ENCODE peak calls at places on chromosomes 1 and 21, in nine cellular contexts. H is CD8-positive, alpha-beta memory T cell; Z is right cardiac atrium; L is suprapubic skin; T is Panc1; I is fibroblast of lung; V is psoas muscle; U is transverse colon; R is K562. K is an unnamed sample. For H3K27me3, the result is how much of the 10 kb centered on the place peaks cover.

GRCh38 chr1:157770442-157771043 is 6.4 kb downstream of the FCRL2 start:
- DNase-seq in Z (no peak), V (no peak), U (no peak), L (no peak), R (peak), T (no peak), H (no peak), I (no peak), K (no peak)

GRCh38 chr1:177315270-177315669 is 144.5 kb downstream of the BRINP2 start:
- DNase-seq in V (no peak), L (no peak), R (no peak), H (no peak), U (no peak), T (no peak), Z (no peak), I (peak), K (no peak)

GRCh38 chr1:98496246-98496995 is 165.1 kb upstream of the SNX7 start:
- DNase-seq in R (no peak), H (no peak), I (peak), U (no peak), V (no peak), L (no peak), Z (no peak), T (no peak), K (no peak)

GRCh38 chr21:38351961-38352521 is 95.2 kb downstream of the KCNJ15 start:
- DNase-seq in L (no peak), I (peak), Z (no peak), V (no peak), U (no peak), H (no peak), T (no peak), R (no peak), K (no peak)

GRCh38 chr1:3319874-3320245 is 134.6 kb upstream of the ARHGEF16 start:
- DNase-seq in T (peak), Z (peak), V (no peak), U (peak), H (no peak), R (peak), I (peak), L (no peak), K (no peak)

GRCh38 chr1:150322310-150322709 is 977 bp downstream of the PRPF3 start:
- DNase-seq in H (no peak), V (no peak), I (no peak), U (no peak), Z (no peak), R (no peak), T (no peak), L (no peak), K (no peak)

GRCh38 chr1:21543598-21543997 is 34.4 kb downstream of the ALPL start:
- DNase-seq in R (no peak), V (no peak), U (no peak), H (no peak), I (no peak), Z (no peak), T (no peak), L (no peak), K (no peak)

GRCh38 chr1:240499012-240499411 is 112.9 kb downstream of the GREM2 start:
- DNase-seq in L (no peak), Z (no peak), H (no peak), V (no peak), U (no peak), I (peak), R (no peak), T (no peak), K (no peak)

GRCh38 chr1:172429324-172430127 is 9.0 kb downstream of the C1orf105 start:
- DNase-seq in L (no peak), Z (no peak), H (peak), U (peak), I (peak), T (peak), R (peak), V (no peak), K (no peak)

GRCh38 chr1:190754769-190755168 is 277.1 kb upstream of the BRINP3 start:
- DNase-seq in U (no peak), V (no peak), T (no peak), R (no peak), H (no peak), I (peak), Z (no peak), L (no peak), K (no peak)

GRCh38 chr1:154583691-154584212 is 16.2 kb downstream of the CHRNB2 start:
- DNase-seq in V (no peak), R (no peak), I (peak), H (no peak), T (no peak), Z (no peak), U (no peak), L (no peak), K (no peak)

GRCh38 chr1:2935766-2936390 is 85.4 kb upstream of the ACTRT2 start:
- DNase-seq in U (no peak), V (peak), T (no peak), I (no peak), L (no peak), H (peak), R (no peak), Z (peak), K (no peak)

GRCh38 chr1:21779613-21780521 is 3.1 kb downstream of the USP48 start:
- DNase-seq in T (no peak), L (no peak), H (no peak), I (no peak), V (no peak), R (no peak), Z (no peak), U (no peak), K (no peak)

GRCh38 chr1:229027622-229028182 is 243.2 kb upstream of the RAB4A start:
- DNase-seq in I (no peak), T (no peak), L (no peak), U (peak), R (no peak), H (no peak), V (no peak), Z (no peak), K (no peak)

GRCh38 chr1:228471762-228472398 is 15.3 kb upstream of the RNF187 start:
- DNase-seq in H (no peak), T (no peak), Z (no peak), V (no peak), I (no peak), L (no peak), U (no peak), R (peak), K (no peak)

GRCh38 chr1:151739590-151740355 is 18.5 kb downstream of the RIIAD1 start:
- DNase-seq in T (no peak), V (no peak), H (no peak), L (no peak), Z (no peak), I (no peak), R (no peak), U (peak), K (no peak)

GRCh38 chr21:46099476-46099875 is 1.6 kb downstream of the COL6A2 start:
- DNase-seq in T (no peak), R (no peak), Z (peak), U (peak), V (peak), H (peak), L (peak), I (no peak), K (no peak)

GRCh38 chr1:193260925-193261324 is 74.5 kb upstream of the B3GALT2 start:
- DNase-seq in L (no peak), I (no peak), V (no peak), T (no peak), Z (no peak), U (no peak), R (no peak), H (no peak), K (no peak)

GRCh38 chr1:218665216-218665615 is 320.1 kb downstream of the TGFB2 start:
- DNase-seq in R (no peak), T (no peak), L (no peak), U (no peak), Z (peak), I (peak), H (no peak), V (peak), K (peak)

GRCh38 chr1:116119876-116120275 is 8.7 kb downstream of the MAB21L3 start:
- DNase-seq in I (no peak), Z (no peak), H (no peak), R (no peak), U (no peak), L (no peak), V (no peak), T (no peak), K (no peak)

GRCh38 chr1:30714025-30714424 is 9.4 kb downstream of the MATN1 start:
- DNase-seq in V (peak), U (no peak), L (peak), I (no peak), H (peak), Z (no peak), R (no peak), T (no peak), K (no peak)

GRCh38 chr1:94044290-94044790 is 76.6 kb downstream of the ABCA4 start:
- DNase-seq in V (peak), I (no peak), T (no peak), R (no peak), L (peak), Z (peak), H (no peak), U (peak), K (no peak)

GRCh38 chr1:155186266-155186954 is 12.8 kb downstream of the TRIM46 start:
- DNase-seq in R (no peak), T (no peak), H (peak), V (peak), I (no peak), U (no peak), Z (peak), L (peak), K (no peak)

GRCh38 chr1:162823231-162823630 is 32.7 kb downstream of the HSD17B7 start:
- DNase-seq in T (no peak), V (no peak), L (no peak), Z (no peak), U (no peak), H (no peak), R (no peak), I (no peak), K (no peak)

GRCh38 chr1:81234237-81234636 is 566.5 kb upstream of the ADGRL2 start:
- DNase-seq in I (no peak), H (no peak), Z (no peak), T (no peak), U (no peak), V (no peak), L (no peak), R (no peak), K (no peak)

GRCh38 chr1:185444651-185445050 is 127.6 kb upstream of the IVNS1ABP start:
- DNase-seq in H (no peak), R (no peak), I (no peak), T (no peak), L (no peak), U (no peak), Z (no peak), V (no peak), K (no peak)

GRCh38 chr1:164560076-164560475 is 1.1 kb downstream of the PBX1 start:
- DNase-seq in U (no peak), I (peak), H (no peak), R (no peak), T (no peak), Z (no peak), L (no peak), V (no peak), K (no peak)

GRCh38 chr1:51776408-51776807 is 102.1 kb downstream of the NRDC start:
- DNase-seq in I (no peak), H (no peak), R (no peak), L (no peak), Z (no peak), U (no peak), T (no peak), V (no peak), K (no peak)

GRCh38 chr1:228459091-228459993 is 27.8 kb upstream of the RNF187 start:
- DNase-seq in T (no peak), Z (peak), I (peak), L (peak), V (peak), U (peak), H (peak), R (peak), K (peak)

GRCh38 chr21:46194374-46195334 is 10.4 kb upstream of the SPATC1L start:
- DNase-seq in I (no peak), U (no peak), R (no peak), Z (peak), T (no peak), L (peak), V (no peak), H (peak), K (no peak)

GRCh38 chr1:51344602-51345299 is 14.4 kb upstream of the TTC39A start:
- DNase-seq in L (no peak), V (no peak), H (no peak), T (no peak), Z (peak), I (no peak), U (peak), R (peak), K (no peak)

GRCh38 chr1:51421961-51422360 is 91.6 kb upstream of the TTC39A start:
- DNase-seq in H (no peak), U (no peak), R (peak), L (no peak), I (peak), Z (no peak), T (peak), V (no peak), K (no peak)

GRCh38 chr1:241918879-241919278 is 38.7 kb upstream of the BECN2 start:
- DNase-seq in I (peak), T (no peak), L (no peak), R (no peak), H (no peak), V (peak), Z (no peak), U (no peak), K (no peak)

GRCh38 chr1:155208406-155208655 is 164 bp upstream of the MTX1 start:
- DNase-seq in L (no peak), R (no peak), I (no peak), T (no peak), U (no peak), V (no peak), Z (no peak), H (no peak), K (no peak)

GRCh38 chr21:25490742-25491141 is 116.5 kb downstream of the MRPL39 start:
- DNase-seq in L (no peak), R (no peak), I (no peak), V (no peak), U (no peak), H (no peak), T (no peak), Z (no peak), K (no peak)

GRCh38 chr1:193413376-193413775 is 227.0 kb upstream of the B3GALT2 start:
- DNase-seq in R (no peak), I (no peak), V (no peak), H (no peak), U (no peak), T (no peak), Z (no peak), L (no peak), K (no peak)

GRCh38 chr1:224736619-224737352 is 120.7 kb downstream of the CNIH3 start:
- DNase-seq in U (no peak), H (no peak), V (no peak), I (peak), Z (peak), T (no peak), R (peak), L (peak), K (peak)

GRCh38 chr1:14539953-14540563 is 58.4 kb upstream of the KAZN start:
- DNase-seq in Z (no peak), V (no peak), R (no peak), I (no peak), U (no peak), H (no peak), T (no peak), L (no peak), K (no peak)

GRCh38 chr1:119004129-119004527 is 16.0 kb upstream of the TBX15 start:
- DNase-seq in V (no peak), I (no peak), H (no peak), Z (no peak), U (no peak), L (no peak), R (no peak), T (no peak), K (no peak)

GRCh38 chr1:119000371-119001180 is 12.4 kb upstream of the TBX15 start:
- DNase-seq in L (no peak), H (no peak), R (no peak), I (no peak), U (no peak), T (no peak), V (peak), Z (no peak), K (no peak)

GRCh38 chr1:119003413-119004128 is 15.4 kb upstream of the TBX15 start:
- DNase-seq in H (no peak), U (no peak), V (no peak), T (no peak), L (no peak), Z (no peak), R (no peak), I (no peak), K (no peak)

GRCh38 chr1:118999348-119000071 is 11.4 kb upstream of the TBX15 start:
- DNase-seq in Z (no peak), R (no peak), L (no peak), I (no peak), H (no peak), U (no peak), V (no peak), T (no peak), K (no peak)

GRCh38 chr1:119001181-119002018 is 13.3 kb upstream of the TBX15 start:
- DNase-seq in H (no peak), I (no peak), R (no peak), T (no peak), U (no peak), Z (peak), L (peak), V (peak), K (no peak)
- H3K27me3 ChIP-seq in H (under half), I (half or more), R (half or more), T (under half), U (half or more), Z (under half), L (half or more), V (under half), K (half or more)

DNA sequence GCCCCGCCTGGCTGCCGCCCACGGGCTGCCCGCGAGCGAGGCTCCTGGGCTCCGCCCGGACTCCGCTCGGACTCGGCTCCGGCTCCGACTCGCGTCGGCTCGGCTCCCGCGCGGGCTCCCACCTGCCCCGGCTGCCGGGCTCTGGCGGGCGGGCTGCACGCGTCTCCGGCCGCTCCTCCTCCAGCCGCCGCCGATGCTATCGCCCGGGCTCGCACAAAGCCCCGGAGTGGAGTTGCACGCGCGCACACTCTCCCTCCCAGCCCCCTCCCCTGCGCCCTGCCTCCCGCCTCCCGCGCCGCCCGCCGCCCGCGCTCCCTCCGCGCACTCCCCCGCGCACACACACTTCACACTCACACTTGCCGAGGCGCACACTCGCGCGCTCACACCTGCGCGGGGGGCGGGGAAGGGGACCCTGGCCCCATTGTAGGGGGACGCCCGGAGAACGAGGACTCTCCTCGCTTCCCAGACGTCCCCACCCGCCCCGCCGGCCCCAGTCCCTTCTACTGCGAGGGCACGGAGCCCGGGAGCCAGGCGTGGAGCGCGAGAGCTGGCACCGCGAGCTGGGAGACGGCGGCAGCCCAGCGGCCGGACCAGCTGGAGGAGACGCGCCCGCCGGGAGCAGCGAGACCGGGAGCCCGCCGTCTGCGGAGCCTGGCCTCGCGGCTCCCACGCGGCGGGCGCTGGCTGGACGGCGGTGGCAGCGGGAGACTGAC is at the start of gene GRIK3:
- DNase-seq in H (no peak), T (no peak), V (no peak), Z (no peak), L (no peak), R (peak), I (no peak), U (no peak), K (no peak)
- H3K27me3 ChIP-seq in H (under half), T (under half), V (under half), Z (under half), L (half or more), R (half or more), I (under half), U (half or more), K (under half)

GRCh38 chr21:42744520-42745445 is 91.4 kb downstream of the PDE9A start:
- DNase-seq in Z (no peak), U (no peak), I (no peak), R (no peak), V (no peak), L (no peak), T (no peak), H (no peak), K (no peak)

GRCh38 chr21:42747267-42747701 is 93.9 kb downstream of the PDE9A start:
- DNase-seq in Z (no peak), I (no peak), V (no peak), U (no peak), L (no peak), T (no peak), H (no peak), R (no peak), K (no peak)

GRCh38 chr21:42745511-42746239 is 92.3 kb downstream of the PDE9A start:
- DNase-seq in V (no peak), T (no peak), R (no peak), I (no peak), U (no peak), Z (no peak), L (no peak), H (no peak), K (no peak)

GRCh38 chr21:42746593-42747266 is 93.3 kb downstream of the PDE9A start:
- DNase-seq in T (no peak), V (no peak), H (peak), U (peak), I (no peak), R (no peak), Z (peak), L (no peak), K (no peak)

GRCh38 chr21:42746240-42746592 is 92.8 kb downstream of the PDE9A start:
- DNase-seq in U (no peak), V (no peak), R (no peak), L (no peak), T (no peak), I (no peak), H (no peak), Z (no peak), K (no peak)
- H3K27me3 ChIP-seq in U (under half), V (under half), R (half or more), L (under half), T (under half), I (under half), H (under half), Z (under half), K (under half)

GRCh38 chr1:90834354-90835171 is 117.5 kb upstream of the BARHL2 start:
- DNase-seq in V (no peak), L (no peak), I (peak), Z (no peak), T (no peak), U (no peak), R (no peak), H (no peak), K (no peak)

GRCh38 chr1:90835661-90836344 is 118.7 kb upstream of the BARHL2 start:
- DNase-seq in H (no peak), U (no peak), L (peak), R (no peak), V (peak), Z (peak), I (no peak), T (no peak), K (no peak)

GRCh38 chr1:90833497-90834087 is 116.5 kb upstream of the BARHL2 start:
- DNase-seq in Z (no peak), V (no peak), T (no peak), H (no peak), L (no peak), I (no peak), U (no peak), R (no peak), K (no peak)

GRCh38 chr1:90835172-90835660 is 118.1 kb upstream of the BARHL2 start:
- DNase-seq in U (no peak), L (no peak), Z (no peak), V (no peak), T (no peak), H (no peak), I (no peak), R (no peak), K (no peak)

GRCh38 chr1:90831910-90832309 is 114.8 kb upstream of the BARHL2 start:
- DNase-seq in T (no peak), Z (no peak), V (no peak), L (no peak), I (no peak), U (no peak), R (no peak), H (no peak), K (no peak)
- H3K27me3 ChIP-seq in T (under half), Z (under half), V (under half), L (half or more), I (under half), U (half or more), R (under half), H (half or more), K (under half)

GRCh38 chr1:245500546-245500945 is 345.8 kb downstream of the KIF26B start:
- DNase-seq in H (no peak), Z (no peak), R (no peak), T (no peak), V (no peak), I (peak), U (no peak), L (no peak), K (no peak)

GRCh38 chr1:245501635-245502034 is 346.9 kb downstream of the KIF26B start:
- DNase-seq in T (no peak), H (no peak), V (no peak), L (no peak), Z (no peak), I (no peak), R (no peak), U (no peak), K (no peak)

DNA sequence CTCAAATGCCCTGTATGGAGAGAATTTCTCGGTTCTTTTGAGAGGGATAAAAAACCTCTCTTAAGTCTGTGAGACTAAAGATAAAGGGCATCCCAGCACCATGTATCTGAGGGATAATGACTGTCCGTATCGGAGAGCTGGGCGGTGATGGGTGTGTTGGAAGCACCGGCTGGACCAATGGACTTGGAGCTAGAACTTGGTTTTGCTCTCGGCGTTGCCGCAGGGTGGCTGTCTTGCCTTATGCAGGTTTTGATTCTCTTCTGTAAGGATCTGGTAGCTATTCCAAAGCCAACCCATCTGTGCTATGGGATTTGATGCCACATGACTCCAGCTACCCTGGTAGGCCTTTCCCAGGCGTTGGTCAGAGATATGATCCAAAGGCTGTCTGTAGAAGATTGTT is 348.8 kb downstream of the KIF26B start:
- DNase-seq in L (no peak), H (no peak), V (no peak), U (no peak), T (no peak), I (no peak), R (no peak), Z (no peak), K (no peak)
- H3K27me3 ChIP-seq in L (under half), H (under half), V (under half), U (under half), T (under half), I (under half), R (under half), Z (under half), K (under half)